ENCODE peak calls at places on chromosomes 7 and 10, in six cellular contexts. R is HCT116, D is GM23248, N is SK-N-SH, A is IMR-90, F is Karpas-422. L is an unnamed sample. For H3K27me3, the result is how much of the 10 kb centered on the place peaks cover.

GRCh38 chr10:44312401-44312800 is 72.5 kb downstream of the CXCL12 start:
- DNase-seq in A (no peak), D (no peak), F (no peak), N (no peak), R (no peak), L (no peak)

GRCh38 chr10:86388119-86388704 is 21.6 kb upstream of the GRID1 start:
- DNase-seq in D (no peak), F (no peak), N (no peak), A (no peak), R (no peak), L (no peak)

GRCh38 chr7:8500286-8500685 is 66.9 kb downstream of the NXPH1 start:
- DNase-seq in D (no peak), F (no peak), N (no peak), A (no peak), R (no peak), L (no peak)

GRCh38 chr7:55975944-55976633 is 11.7 kb downstream of the NIPSNAP2 start:
- DNase-seq in D (no peak), R (no peak), N (no peak), F (no peak), A (no peak), L (no peak)

GRCh38 chr7:71846160-71846559 is 566.0 kb downstream of the CALN1 start:
- DNase-seq in A (no peak), F (peak), N (no peak), R (no peak), D (peak), L (no peak)

GRCh38 chr10:100970914-100971811 is 1.9 kb downstream of the SEMA4G start:
- DNase-seq in F (no peak), R (no peak), D (no peak), N (no peak), A (no peak), L (no peak)

GRCh38 chr7:35736725-35737124 is 41.8 kb upstream of the HERPUD2 start:
- DNase-seq in F (no peak), N (no peak), R (no peak), D (peak), A (peak), L (no peak)

GRCh38 chr10:123150986-123151738 is 3.0 kb upstream of the BUB3 start:
- DNase-seq in N (peak), F (no peak), D (peak), A (peak), R (no peak), L (no peak)

GRCh38 chr7:11570922-11571550 is 261.0 kb downstream of the THSD7A start:
- DNase-seq in A (no peak), D (peak), R (no peak), F (no peak), N (no peak), L (no peak)

GRCh38 chr7:5495581-5496375 is 72.1 kb upstream of the TNRC18 start:
- DNase-seq in D (no peak), N (no peak), F (no peak), A (no peak), R (no peak), L (peak)

GRCh38 chr7:32506266-32507054 is 11.2 kb downstream of the AVL9 start:
- DNase-seq in N (no peak), F (no peak), D (peak), R (peak), A (peak), L (peak)

GRCh38 chr7:31100445-31100844 is 48.3 kb downstream of the ADCYAP1R1 start:
- DNase-seq in F (no peak), N (peak), D (peak), R (no peak), A (peak), L (peak)

GRCh38 chr10:11530806-11531205 is 80.6 kb downstream of the USP6NL start:
- DNase-seq in A (no peak), F (no peak), R (no peak), N (no peak), D (no peak), L (no peak)

GRCh38 chr10:44974628-44975431 is 3.8 kb downstream of the DEPP1 start:
- DNase-seq in D (peak), F (peak), A (no peak), R (peak), N (peak), L (peak)

GRCh38 chr10:44071479-44071878 is 313.4 kb downstream of the CXCL12 start:
- DNase-seq in R (no peak), A (peak), F (peak), N (no peak), D (peak), L (peak)

GRCh38 chr10:3287566-3288445 is 115.2 kb upstream of the PITRM1 start:
- DNase-seq in D (no peak), A (no peak), R (peak), F (no peak), N (no peak), L (no peak)

GRCh38 chr7:123557016-123557630 is 495 bp downstream of the NDUFA5 start:
- DNase-seq in R (no peak), A (peak), F (no peak), N (no peak), D (peak), L (no peak)

GRCh38 chr7:41053830-41054229 is 649.1 kb downstream of the INHBA start:
- DNase-seq in A (peak), N (no peak), R (no peak), F (no peak), D (peak), L (no peak)

GRCh38 chr10:1467450-1467849 is 269.9 kb downstream of the ADARB2 start:
- DNase-seq in F (no peak), N (no peak), A (no peak), D (no peak), R (no peak), L (no peak)

GRCh38 chr7:131606346-131607290 is 50.2 kb upstream of the PODXL start:
- DNase-seq in N (no peak), A (no peak), F (no peak), D (peak), R (no peak), L (no peak)

GRCh38 chr7:5422324-5423271 is 1.0 kb downstream of the TNRC18 start:
- DNase-seq in A (peak), D (peak), R (no peak), F (peak), N (peak), L (peak)

GRCh38 chr7:21967500-21968099 is 21.9 kb upstream of the CDCA7L start:
- DNase-seq in A (no peak), D (no peak), N (no peak), R (no peak), F (peak), L (no peak)

GRCh38 chr10:79146611-79147130 is 77.9 kb downstream of the ZMIZ1 start:
- DNase-seq in D (peak), F (no peak), A (peak), N (no peak), R (no peak), L (no peak)

GRCh38 chr7:1666251-1666778 is 3.8 kb upstream of the ELFN1 start:
- DNase-seq in N (peak), D (peak), A (no peak), R (no peak), F (no peak), L (peak)
- H3K27me3 ChIP-seq in N (half or more), D (under half), A (half or more), R (under half), F (under half), L (under half)

DNA sequence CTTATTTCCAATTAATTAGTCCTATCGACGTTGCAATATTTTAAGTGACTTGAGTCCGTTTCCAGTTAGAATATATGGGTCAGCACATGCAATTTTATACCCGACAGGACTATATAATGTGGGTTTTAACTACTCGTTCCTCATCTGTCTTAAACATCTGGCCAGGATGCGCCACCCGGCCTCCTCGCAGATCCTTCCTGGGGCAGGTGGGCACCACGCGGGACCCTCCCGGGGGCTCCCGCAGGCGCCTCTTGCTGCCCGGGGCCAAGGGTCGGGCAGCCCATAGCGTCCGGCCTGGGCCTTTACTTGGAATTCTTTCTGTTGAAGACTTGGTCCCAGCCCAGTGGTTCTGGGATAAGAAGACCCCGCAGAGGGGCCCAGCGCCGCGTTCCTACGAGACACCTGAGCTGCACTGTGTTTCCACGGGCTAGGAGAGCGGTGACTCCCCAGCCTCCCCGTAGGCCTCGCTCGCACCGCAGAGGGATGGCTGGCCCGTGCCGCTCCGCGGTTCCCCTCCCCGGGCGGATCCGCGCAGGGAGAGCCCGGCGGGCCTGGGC is 10.1 kb upstream of the MNX1 start:
- DNase-seq in A (no peak), D (no peak), F (no peak), R (no peak), N (peak), L (no peak)
- H3K4me3 ChIP-seq in A (no peak), D (no peak), F (no peak), R (no peak), N (no peak), L (no peak)

DNA sequence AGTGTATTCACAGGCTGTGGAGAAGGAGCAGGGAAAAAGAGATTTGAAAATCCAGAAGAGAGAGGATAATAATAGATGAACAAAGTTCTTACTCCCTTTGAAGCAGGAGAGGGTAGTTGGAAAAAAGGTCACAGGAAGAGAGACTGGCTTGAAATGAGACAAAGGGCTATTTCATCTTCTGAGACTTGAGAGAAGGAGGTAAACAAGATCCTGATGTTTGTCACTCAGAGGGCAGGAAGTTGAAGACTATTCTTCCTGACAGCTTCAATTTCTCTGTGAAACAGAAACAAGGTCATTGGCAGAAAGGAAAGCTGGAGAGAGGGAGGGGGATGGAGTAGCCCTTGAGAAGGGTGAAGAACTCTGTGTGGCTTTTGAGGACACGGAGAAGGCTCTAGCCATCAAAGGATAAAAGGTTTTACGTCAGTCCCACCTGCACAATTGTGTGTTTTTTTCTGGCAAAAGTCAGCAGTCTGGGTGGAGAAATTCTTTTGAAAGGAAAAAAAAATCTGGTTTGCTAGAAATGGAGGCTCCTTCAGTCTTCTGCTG is 216.2 kb upstream of the STEAP4 start:
- DNase-seq in N (no peak), A (no peak), F (no peak), R (no peak), D (no peak), L (no peak)
- H3K27me3 ChIP-seq in N (under half), A (under half), F (under half), R (under half), D (under half), L (under half)

DNA sequence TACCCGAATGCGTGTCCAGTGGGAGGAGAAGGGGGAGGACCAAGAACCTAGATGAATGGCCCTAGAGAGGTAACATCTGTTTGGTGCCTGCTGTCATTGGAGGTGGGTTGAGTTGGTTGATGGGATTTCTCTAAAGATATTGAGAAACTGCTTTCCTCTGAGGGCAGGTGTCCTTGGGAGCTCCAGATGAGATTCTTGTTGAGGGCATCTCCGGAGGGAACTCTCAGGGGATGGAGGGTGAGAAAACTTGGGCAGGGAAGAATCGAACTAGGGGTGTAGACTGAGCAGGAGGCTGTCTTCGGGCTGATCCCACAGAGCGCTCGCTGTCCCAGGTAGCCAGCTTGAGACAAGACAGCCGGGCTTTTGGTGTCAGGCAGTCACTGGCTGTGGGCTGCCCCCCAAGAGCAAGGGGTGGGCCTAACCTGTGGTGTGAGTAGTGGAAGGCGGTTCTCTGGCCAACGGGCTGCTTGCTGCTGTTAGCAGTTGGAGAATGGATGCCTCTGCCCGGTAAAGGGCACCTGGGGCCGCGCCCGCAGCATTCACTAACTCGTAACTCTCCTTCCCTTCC is 3.7 kb downstream of the IRF5 start:
- DNase-seq in A (no peak), R (no peak), D (no peak), N (peak), F (no peak), L (no peak)
- H3K4me3 ChIP-seq in A (no peak), R (no peak), D (no peak), N (no peak), F (no peak), L (no peak)

GRCh38 chr10:132132391-132132841 is 54.3 kb upstream of the DPYSL4 start:
- DNase-seq in F (no peak), D (peak), R (no peak), A (no peak), N (peak), L (no peak)
- H3K27me3 ChIP-seq in F (under half), D (under half), R (under half), A (under half), N (under half), L (under half)

DNA sequence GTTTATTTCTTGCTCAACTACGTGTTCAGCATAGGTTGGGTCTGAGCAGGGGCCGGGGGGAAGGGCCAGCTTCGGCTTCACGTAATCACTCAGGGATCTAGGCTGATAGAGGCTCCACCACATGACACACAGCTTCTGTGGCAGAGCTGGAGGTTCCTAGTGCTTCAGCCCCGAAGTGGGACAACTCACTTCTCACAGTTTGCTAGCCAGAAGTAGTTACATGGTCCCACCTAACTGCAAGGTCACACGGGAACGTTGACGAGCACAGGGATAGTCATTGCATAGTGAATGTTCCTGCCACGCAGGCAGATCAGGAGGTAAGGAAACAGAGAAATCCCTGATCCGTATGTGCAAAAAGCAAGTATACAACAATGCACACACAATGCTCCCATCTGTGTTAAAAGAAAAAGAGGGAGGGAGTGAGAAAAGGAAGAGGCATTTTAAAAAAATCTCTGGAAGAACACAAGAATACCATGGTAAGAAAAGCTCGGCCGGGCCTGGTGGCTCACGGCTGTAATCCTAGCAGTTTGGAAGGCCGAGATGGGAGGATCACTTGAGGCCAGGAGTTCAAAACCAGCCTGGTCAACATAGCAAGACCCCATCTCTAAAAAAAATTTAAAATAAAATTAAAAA is 16.9 kb downstream of the SMURF1 start:
- DNase-seq in D (peak), A (no peak), F (no peak), N (no peak), R (no peak), L (no peak)
- H3K4me3 ChIP-seq in D (peak), A (no peak), F (no peak), N (no peak), R (no peak), L (no peak)

L was measured in MG63.